ENCODE peak calls at places on chromosomes 7 and 10, in nine cellular contexts. Z, V, Q, C, A, H, Y, W and P are unnamed samples.

GRCh38 chr10:13349776-13350274 is 1.7 kb upstream of the SEPHS1 start:
- DNase-seq in A (peak), Z (peak), W (no peak), Y (peak), H (no peak), C (peak), V (peak), Q (peak), P (peak)

GRCh38 chr7:117066668-117067067 is 113.4 kb downstream of the ST7 start:
- DNase-seq in Y (no peak), W (no peak), H (no peak), C (no peak), Q (no peak), A (no peak), Z (no peak), V (no peak), P (no peak)

GRCh38 chr10:95290801-95291633 is at the start of gene PDLIM1:
- DNase-seq in V (peak), A (peak), W (no peak), Y (peak), Q (peak), C (peak), H (no peak), Z (peak), P (peak)

GRCh38 chr7:37408241-37408884 is 40.3 kb downstream of the ELMO1 start:
- DNase-seq in C (no peak), A (no peak), Q (no peak), Z (peak), W (no peak), H (no peak), V (no peak), Y (no peak), P (no peak)

GRCh38 chr7:139744768-139745250 is 33.0 kb downstream of the HIPK2 start:
- DNase-seq in Z (no peak), Q (no peak), H (no peak), W (no peak), Y (no peak), A (no peak), V (no peak), C (no peak), P (no peak)

GRCh38 chr10:11197266-11197712 is 179.6 kb downstream of the CELF2 start:
- DNase-seq in V (peak), A (no peak), C (no peak), H (no peak), Z (no peak), W (no peak), Q (no peak), Y (peak), P (no peak)

GRCh38 chr7:92904292-92905131 is 68.1 kb upstream of the CDK6 start:
- DNase-seq in V (no peak), C (no peak), Z (peak), Q (no peak), A (peak), H (no peak), W (peak), Y (no peak), P (peak)

GRCh38 chr10:105183506-105183905 is 542.4 kb downstream of the SORCS3 start:
- DNase-seq in A (no peak), Z (no peak), Q (no peak), Y (no peak), V (no peak), C (no peak), H (no peak), W (no peak), P (no peak)

GRCh38 chr10:104255244-104255981 is 721 bp downstream of the GSTO1 start:
- DNase-seq in A (no peak), Z (peak), Y (peak), V (peak), H (no peak), C (no peak), W (no peak), Q (no peak), P (no peak)

GRCh38 chr10:47370878-47371277 is 13.2 kb downstream of the ZNF488 start:
- DNase-seq in H (no peak), Y (no peak), V (no peak), Q (no peak), Z (peak), C (peak), W (no peak), A (peak), P (peak)

GRCh38 chr7:28832669-28833068 is 125.5 kb downstream of the TRIL start:
- DNase-seq in H (no peak), Y (no peak), A (no peak), C (no peak), Z (no peak), W (no peak), Q (no peak), V (no peak), P (no peak)

GRCh38 chr7:116293633-116294032 is 83.3 kb downstream of the TES start:
- DNase-seq in A (no peak), H (no peak), W (no peak), Y (no peak), C (no peak), V (no peak), Q (no peak), Z (no peak), P (no peak)

GRCh38 chr7:151885202-151885580 is 8.3 kb upstream of the PRKAG2 start:
- DNase-seq in C (no peak), Z (no peak), H (no peak), W (no peak), Y (no peak), Q (peak), A (peak), V (no peak), P (no peak)

GRCh38 chr10:54434782-54435181 is 366.2 kb downstream of the PCDH15 start:
- DNase-seq in C (no peak), Y (no peak), Z (no peak), A (no peak), W (no peak), H (no peak), Q (no peak), V (no peak), P (no peak)

GRCh38 chr10:119333146-119333792 is 125.9 kb downstream of the GRK5 start:
- DNase-seq in Z (no peak), W (no peak), Y (no peak), H (no peak), C (no peak), A (peak), Q (no peak), V (no peak), P (no peak)

GRCh38 chr7:114842551-114843065 is 79.3 kb upstream of the MDFIC start:
- DNase-seq in C (no peak), H (no peak), W (no peak), V (no peak), A (no peak), Y (no peak), Z (no peak), Q (no peak), P (no peak)

GRCh38 chr7:5636446-5636835 is 145.0 kb downstream of the RNF216 start:
- DNase-seq in H (no peak), Q (no peak), A (no peak), Y (no peak), V (no peak), C (no peak), W (no peak), Z (no peak), P (no peak)

GRCh38 chr10:103921750-103922195 is 3.8 kb upstream of the STN1 start:
- DNase-seq in C (no peak), A (no peak), V (no peak), Z (no peak), H (peak), Y (peak), Q (no peak), W (peak), P (peak)

GRCh38 chr10:89515031-89515841 is 20.2 kb downstream of the SLC16A12 start:
- DNase-seq in W (no peak), Y (no peak), Z (no peak), H (no peak), C (no peak), Q (no peak), A (no peak), V (no peak), P (no peak)

GRCh38 chr7:100215895-100216294 is 3.9 kb upstream of the PVRIG start:
- DNase-seq in Z (no peak), A (peak), H (no peak), W (no peak), Q (peak), C (no peak), Y (no peak), V (no peak), P (peak)

GRCh38 chr10:29119374-29119773 is 169.5 kb upstream of the LYZL1 start:
- DNase-seq in Z (no peak), V (no peak), A (no peak), H (no peak), W (peak), Q (no peak), C (peak), Y (peak), P (peak)

GRCh38 chr10:101441539-101442455 is 87.8 kb downstream of the BTRC start:
- DNase-seq in H (no peak), Q (no peak), C (no peak), Z (peak), V (no peak), A (no peak), Y (no peak), W (peak), P (no peak)
- TF ChIP-seq CTCF in H (peak), Q (peak), C (peak), Z (peak), V (peak), A (peak), Y (peak), W (peak), P (peak)

GRCh38 chr10:22251751-22252285 is 34.0 kb upstream of the EBLN1 start:
- DNase-seq in H (peak), Z (peak), W (no peak), V (peak), Y (peak), C (peak), A (peak), Q (peak), P (peak)
- TF ChIP-seq POLR2AphosphoS5 in H (peak), Z (no peak), W (peak), V (no peak), Y (no peak), C (no peak), A (peak), Q (no peak), P (no peak)

GRCh38 chr7:144127714-144128334 is 4.8 kb downstream of the OR2A14 start:
- DNase-seq in Y (peak), W (peak), A (peak), C (peak), V (peak), Z (peak), Q (peak), H (peak), P (peak)
- TF ChIP-seq CTCF in Y (peak), W (peak), A (peak), C (peak), V (peak), Z (peak), Q (peak), H (peak), P (peak)

DNA sequence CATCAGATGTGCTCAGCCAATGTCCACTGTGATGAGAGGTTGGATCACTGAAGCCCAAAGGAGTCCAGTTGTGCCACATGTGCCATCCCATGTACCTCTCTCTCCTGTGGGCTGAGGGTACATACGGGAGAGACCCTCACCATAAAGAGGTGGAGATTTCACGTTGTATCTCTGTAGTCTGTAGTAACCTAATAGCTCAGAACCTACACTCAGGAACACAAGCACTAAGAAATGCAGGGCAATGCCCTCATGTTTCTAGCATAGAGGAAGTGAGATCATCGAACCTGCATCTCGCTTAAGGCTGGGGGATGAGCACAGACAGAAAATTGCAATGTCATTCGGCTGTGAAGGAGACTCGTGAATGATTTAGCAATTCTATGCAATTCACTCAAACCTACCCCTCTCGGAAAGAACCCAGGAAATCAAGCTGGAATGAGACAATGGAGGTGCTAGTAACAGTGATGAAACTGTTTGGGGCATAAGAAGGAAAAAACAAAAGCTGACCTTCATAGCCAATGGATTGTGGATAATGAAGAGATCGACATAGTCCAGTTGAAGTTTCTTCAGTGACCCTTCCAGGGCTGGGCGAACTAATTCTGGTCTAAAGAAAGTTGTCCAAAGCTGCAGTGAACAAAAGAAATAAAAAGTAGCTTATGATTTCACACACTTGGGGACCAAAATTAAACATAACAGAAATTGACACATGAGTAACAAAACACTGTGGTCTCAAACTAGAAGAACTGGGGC is 80.3 kb upstream of the UCN3 start:
- DNase-seq in C (no peak), A (no peak), W (no peak), H (peak), Z (no peak), Q (no peak), Y (no peak), V (no peak), P (no peak)
- TF ChIP-seq POLR2AphosphoS5 in C (no peak), A (no peak), W (no peak), H (no peak), Z (no peak), Q (no peak), Y (no peak), V (no peak), P (no peak)

GRCh38 chr7:155518633-155519032 is 27.7 kb downstream of the CNPY1 start:
- DNase-seq in V (no peak), A (no peak), H (no peak), C (no peak), Q (no peak), Z (no peak), W (no peak), Y (no peak), P (no peak)
- TF ChIP-seq CTCF in V (no peak), A (no peak), H (no peak), C (no peak), Q (no peak), Z (no peak), W (no peak), Y (no peak), P (no peak)

DNA sequence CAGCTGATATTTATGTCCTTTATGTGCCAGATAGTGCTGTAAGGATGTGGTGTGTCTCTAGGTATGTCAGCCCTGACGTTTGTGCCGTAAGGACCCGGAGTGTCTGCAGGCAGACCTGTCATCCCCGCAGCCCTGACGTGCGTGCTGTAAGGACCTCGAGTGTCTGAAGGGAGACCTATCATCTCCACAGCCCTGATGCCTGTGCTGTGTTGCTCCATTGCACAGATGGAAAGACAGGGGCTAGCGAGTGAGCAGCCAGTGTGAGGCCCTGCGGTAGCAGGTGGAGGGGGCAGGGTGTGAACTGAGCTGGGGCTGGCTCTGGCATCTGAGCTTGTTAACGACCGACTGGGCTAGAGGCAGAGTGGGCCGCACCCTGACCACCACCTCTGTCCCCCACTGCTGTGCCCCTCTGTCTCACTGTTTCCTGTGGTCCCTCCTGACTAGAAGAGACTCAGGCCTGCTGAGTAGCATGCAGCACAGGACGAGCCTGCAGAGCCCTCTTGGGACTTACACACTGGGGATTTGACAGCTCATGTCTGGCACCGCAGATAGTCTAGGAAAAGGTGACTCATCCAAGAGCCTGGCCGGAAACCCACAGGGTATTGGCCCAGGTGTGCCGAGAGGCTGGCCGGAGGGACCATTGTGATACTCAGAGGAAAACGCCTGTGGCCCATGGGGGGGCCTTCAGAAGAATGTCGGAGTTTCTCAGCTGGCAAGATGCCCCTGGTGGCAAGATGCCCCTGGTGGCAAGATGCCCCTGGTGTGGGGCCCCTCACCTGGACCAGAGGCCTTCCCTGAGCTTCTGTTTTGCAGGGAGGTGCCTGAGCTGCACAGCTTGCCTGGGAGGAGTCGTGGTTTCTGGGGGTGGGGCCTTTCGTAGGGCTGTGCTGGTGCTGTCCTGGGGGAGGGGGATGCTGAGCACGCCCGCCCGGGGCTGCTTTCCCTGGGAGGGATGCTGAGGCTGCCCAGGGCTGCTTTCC is 34.3 kb downstream of the INPP5A start:
- DNase-seq in W (peak), C (no peak), A (no peak), Q (peak), Z (peak), Y (peak), V (peak), H (no peak), P (peak)
- TF ChIP-seq POLR2AphosphoS5 in W (peak), C (peak), A (peak), Q (peak), Z (no peak), Y (no peak), V (peak), H (peak), P (peak)

DNA sequence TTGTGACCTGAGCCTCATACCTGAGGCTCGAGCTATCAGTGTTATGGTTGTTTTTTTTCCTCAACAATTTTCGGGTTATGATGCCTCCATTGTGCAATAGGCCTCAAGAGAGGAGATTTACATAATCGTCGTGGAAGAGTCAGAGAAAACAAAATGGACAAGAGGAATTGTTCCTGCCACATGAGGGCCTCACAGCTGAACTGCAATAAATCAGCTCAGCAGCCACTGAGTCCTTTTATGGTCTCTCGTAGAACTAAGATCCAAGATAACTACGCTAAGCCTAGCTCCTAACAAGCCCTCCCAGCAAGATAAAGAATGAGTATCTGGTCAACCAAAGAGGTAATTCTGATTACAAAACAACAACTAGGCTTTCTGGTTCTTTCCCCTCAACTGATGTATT is 336.8 kb downstream of the WDR11 start:
- DNase-seq in V (peak), H (no peak), C (no peak), Y (peak), Q (no peak), Z (no peak), A (no peak), W (no peak), P (no peak)
- TF ChIP-seq CTCF in V (no peak), H (no peak), C (no peak), Y (peak), Q (no peak), Z (no peak), A (no peak), W (peak), P (no peak)

GRCh38 chr7:127390817-127391590 is 1.5 kb downstream of the ZNF800 start:
- DNase-seq in V (no peak), Z (no peak), A (no peak), C (no peak), H (no peak), Y (no peak), Q (no peak), W (no peak), P (no peak)

GRCh38 chr7:127392182-127392565 is 334 bp downstream of the ZNF800 start:
- DNase-seq in V (peak), H (no peak), Y (peak), C (peak), W (no peak), Q (peak), A (peak), Z (peak), P (peak)

GRCh38 chr7:127393370-127394058 is 1.0 kb upstream of the ZNF800 start:
- DNase-seq in H (no peak), W (no peak), A (peak), Z (peak), C (no peak), Q (peak), V (peak), Y (no peak), P (no peak)

GRCh38 chr7:127391591-127392181 is 822 bp downstream of the ZNF800 start:
- DNase-seq in V (peak), Z (no peak), H (no peak), C (no peak), A (peak), W (no peak), Y (peak), Q (no peak), P (peak)

GRCh38 chr7:127392566-127393369 is at the start of gene ZNF800:
- DNase-seq in Y (peak), V (peak), A (peak), Z (peak), W (peak), Q (peak), H (peak), C (peak), P (peak)
- TF ChIP-seq POLR2AphosphoS5 in Y (peak), V (peak), A (peak), Z (peak), W (peak), Q (peak), H (peak), C (peak), P (peak)

GRCh38 chr7:218316-218715 is 25.9 kb downstream of the FAM20C start:
- DNase-seq in H (no peak), V (no peak), C (no peak), Y (no peak), Q (no peak), Z (no peak), A (no peak), W (no peak), P (no peak)

GRCh38 chr7:218896-219580 is 26.7 kb downstream of the FAM20C start:
- DNase-seq in V (no peak), Q (no peak), A (no peak), H (no peak), W (no peak), Y (no peak), Z (no peak), C (no peak), P (no peak)

GRCh38 chr7:219581-220150 is 27.3 kb downstream of the FAM20C start:
- DNase-seq in V (no peak), W (no peak), Q (peak), A (no peak), Y (no peak), Z (no peak), H (no peak), C (no peak), P (peak)

GRCh38 chr7:221996-222715 is 29.8 kb downstream of the FAM20C start:
- DNase-seq in Y (no peak), V (no peak), A (no peak), H (no peak), W (no peak), C (no peak), Q (no peak), Z (no peak), P (no peak)

GRCh38 chr7:220151-220841 is 27.9 kb downstream of the FAM20C start:
- DNase-seq in W (no peak), Z (peak), V (no peak), Q (no peak), Y (no peak), H (no peak), A (no peak), C (no peak), P (no peak)
- TF ChIP-seq CTCF in W (no peak), Z (peak), V (peak), Q (no peak), Y (no peak), H (peak), A (no peak), C (no peak), P (no peak)